ENCODE peak calls at places on chromosomes 1 and 21, in seven cellular contexts. Q is CD4-positive, alpha-beta memory T cell; R is mesendoderm; Y is left lung; H is A549; B is astrocyte; O is transverse colon. J is an unnamed sample.

GRCh38 chr1:47161298-47162040 is 24.2 kb downstream of the CYP4A22 start:
- DNase-seq in Y (no peak), H (no peak), Q (no peak), B (no peak), O (no peak), R (no peak), J (no peak)

GRCh38 chr1:155322571-155322952 is 1.9 kb downstream of the RUSC1 start:
- DNase-seq in Y (peak), B (no peak), R (no peak), O (no peak), H (peak), Q (no peak), J (no peak)

GRCh38 chr1:108708726-108709660 is 3.7 kb upstream of the FNDC7 start:
- DNase-seq in R (peak), Y (no peak), O (peak), Q (peak), B (no peak), H (peak), J (no peak)

GRCh38 chr21:46448108-46448507 is 10.6 kb upstream of the DIP2A start:
- DNase-seq in Y (no peak), O (peak), B (no peak), Q (no peak), R (no peak), H (no peak), J (no peak)

GRCh38 chr1:197859024-197859423 is 43.4 kb upstream of the C1orf53 start:
- DNase-seq in R (no peak), B (no peak), H (no peak), Q (no peak), O (peak), Y (no peak), J (no peak)

GRCh38 chr1:213122514-213122929 is 71.5 kb downstream of the RPS6KC1 start:
- DNase-seq in R (peak), Y (no peak), H (no peak), B (peak), O (no peak), Q (peak), J (no peak)

GRCh38 chr1:109832935-109833334 is 69.2 kb upstream of the EPS8L3 start:
- DNase-seq in H (no peak), O (no peak), R (peak), Y (no peak), B (no peak), Q (no peak), J (no peak)

GRCh38 chr1:119516680-119517079 is 9.7 kb downstream of the HSD3B1 start:
- DNase-seq in Y (no peak), R (peak), Q (no peak), H (peak), O (no peak), B (no peak), J (no peak)

GRCh38 chr1:35369922-35370671 is 101.6 kb downstream of the ZMYM4 start:
- DNase-seq in Y (no peak), Q (no peak), B (peak), R (peak), H (no peak), O (peak), J (no peak)

GRCh38 chr21:25908495-25908894 is 173.7 kb downstream of the GABPA start:
- DNase-seq in B (no peak), Y (no peak), R (no peak), H (no peak), O (no peak), Q (no peak), J (no peak)
- H3K27ac ChIP-seq in B (no peak), Y (no peak), R (no peak), H (no peak), O (peak), Q (no peak), J (peak)

GRCh38 chr1:234728740-234729139 is 118.8 kb upstream of the IRF2BP2 start:
- DNase-seq in Q (no peak), O (no peak), B (no peak), H (no peak), R (no peak), Y (no peak), J (no peak)

GRCh38 chr1:234730110-234730509 is 120.1 kb upstream of the IRF2BP2 start:
- DNase-seq in B (no peak), H (no peak), R (no peak), Y (no peak), O (no peak), Q (no peak), J (no peak)

GRCh38 chr1:234731371-234732085 is 121.5 kb upstream of the IRF2BP2 start:
- DNase-seq in O (no peak), B (peak), H (no peak), Q (no peak), Y (peak), R (no peak), J (no peak)

GRCh38 chr1:234730542-234731370 is 120.8 kb upstream of the IRF2BP2 start:
- DNase-seq in R (peak), H (no peak), Q (peak), B (no peak), Y (no peak), O (no peak), J (no peak)

DNA sequence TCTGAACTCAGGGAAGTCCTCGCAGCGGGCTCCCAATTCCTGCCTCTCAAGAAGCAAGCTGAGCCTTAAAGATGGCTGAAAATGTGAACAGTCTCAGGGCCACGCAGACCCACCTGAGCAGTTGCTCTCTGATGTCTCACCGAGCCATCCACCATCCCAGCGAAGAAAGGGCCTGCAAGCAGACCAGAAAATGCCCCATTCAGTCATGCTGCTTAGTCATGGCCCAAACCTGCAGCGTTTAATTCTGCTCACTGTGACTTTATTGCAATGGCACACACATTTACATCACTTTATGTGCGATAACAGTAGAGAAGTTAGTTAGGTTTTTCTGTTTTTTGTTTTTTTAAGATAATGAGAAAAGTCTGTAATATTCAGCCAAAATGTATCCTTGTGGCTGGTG is 119.6 kb upstream of the IRF2BP2 start:
- DNase-seq in Q (no peak), Y (no peak), R (no peak), H (no peak), B (peak), O (no peak), J (no peak)
- H3K27ac ChIP-seq in Q (no peak), Y (no peak), R (no peak), H (no peak), B (peak), O (no peak), J (no peak)

GRCh38 chr1:150535511-150536281 is 13.5 kb upstream of the ADAMTSL4 start:
- DNase-seq in H (no peak), R (peak), B (peak), Q (no peak), O (no peak), Y (no peak), J (no peak)
- H3K27ac ChIP-seq in H (no peak), R (no peak), B (peak), Q (no peak), O (no peak), Y (no peak), J (no peak)

GRCh38 chr1:94115254-94115899 is 5.6 kb downstream of the ABCA4 start:
- DNase-seq in R (no peak), Q (no peak), B (no peak), O (no peak), H (no peak), Y (no peak), J (no peak)

GRCh38 chr1:94110946-94111740 is 9.8 kb downstream of the ABCA4 start:
- DNase-seq in B (no peak), H (no peak), O (no peak), Y (no peak), Q (no peak), R (no peak), J (no peak)

GRCh38 chr1:94115900-94116436 is 5.0 kb downstream of the ABCA4 start:
- DNase-seq in B (no peak), R (no peak), Q (no peak), O (no peak), Y (no peak), H (no peak), J (no peak)

GRCh38 chr1:94111879-94112278 is 9.1 kb downstream of the ABCA4 start:
- DNase-seq in Q (no peak), B (no peak), H (no peak), R (no peak), O (no peak), Y (no peak), J (no peak)

DNA sequence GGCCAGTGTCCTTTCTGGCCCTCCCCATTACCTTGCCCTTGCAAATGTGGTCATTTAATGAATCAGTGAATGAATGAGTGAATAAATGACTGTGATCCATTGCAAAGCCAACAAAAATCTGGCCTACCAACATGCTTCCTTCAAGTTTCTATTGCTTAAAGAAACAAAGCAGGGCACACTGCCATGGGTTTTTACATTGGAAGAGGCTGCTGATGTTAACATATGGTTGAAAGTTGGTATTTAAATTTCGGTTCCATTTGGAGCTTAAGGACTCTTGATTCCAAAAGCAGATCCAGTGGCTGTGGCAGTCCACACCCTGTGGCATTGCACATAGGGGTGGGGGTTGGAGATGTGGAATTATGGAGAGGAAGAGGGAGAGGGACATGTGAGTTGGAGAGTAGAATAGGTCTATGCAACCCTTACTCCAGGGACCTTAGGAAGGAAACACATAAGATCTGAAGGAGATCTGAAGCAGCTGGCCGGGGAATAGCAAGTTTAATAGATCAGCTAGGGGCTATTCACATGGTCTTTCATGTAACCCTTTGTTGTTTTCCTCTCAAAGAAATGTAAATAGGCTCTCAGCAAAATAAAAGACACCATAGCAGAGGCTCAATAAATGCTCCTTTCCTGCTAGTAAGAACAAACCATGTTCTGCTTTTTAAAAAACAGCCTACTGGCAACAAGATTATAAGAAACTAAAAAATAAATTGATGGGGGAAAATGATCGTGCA is 7.2 kb downstream of the ABCA4 start:
- DNase-seq in H (no peak), O (no peak), R (no peak), Q (no peak), Y (no peak), B (no peak), J (no peak)
- H3K27ac ChIP-seq in H (no peak), O (no peak), R (no peak), Q (no peak), Y (no peak), B (no peak), J (no peak)

GRCh38 chr1:165747632-165748452 is 20.8 kb downstream of the TMCO1 start:
- DNase-seq in Q (no peak), B (no peak), H (no peak), Y (no peak), R (peak), O (peak), J (no peak)

GRCh38 chr1:165738794-165739193 is 29.9 kb downstream of the TMCO1 start:
- DNase-seq in B (no peak), O (no peak), Q (no peak), H (no peak), R (no peak), Y (no peak), J (no peak)

GRCh38 chr1:165737196-165737595 is 31.5 kb downstream of the TMCO1 start:
- DNase-seq in R (no peak), Y (no peak), Q (no peak), B (peak), H (no peak), O (no peak), J (no peak)

DNA sequence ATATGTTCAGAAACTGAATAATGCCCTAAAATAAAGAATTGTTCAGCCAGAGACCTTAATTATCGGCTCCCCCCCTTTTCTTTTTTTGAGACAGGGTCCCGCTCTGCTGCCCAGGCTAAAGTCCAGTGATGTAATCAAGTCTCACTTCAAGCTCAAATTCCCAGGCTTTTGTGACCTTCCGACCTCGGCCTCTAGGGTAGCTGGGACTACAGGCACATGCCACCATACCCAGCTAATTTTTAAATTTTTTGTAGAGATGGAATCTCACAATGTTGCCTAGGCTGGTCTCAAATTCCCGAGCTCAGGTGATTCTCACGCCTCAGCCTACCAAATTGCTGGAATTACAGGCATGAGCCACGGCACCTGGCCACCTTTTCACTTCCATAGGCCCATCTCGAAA is 26.5 kb downstream of the TMCO1 start:
- DNase-seq in R (no peak), Q (no peak), O (no peak), Y (no peak), H (no peak), B (no peak), J (no peak)
- H3K27ac ChIP-seq in R (no peak), Q (no peak), O (no peak), Y (no peak), H (no peak), B (no peak), J (no peak)

GRCh38 chr1:23471473-23472075 is 12.4 kb downstream of the ASAP3 start:
- DNase-seq in R (no peak), B (no peak), H (no peak), Y (no peak), O (no peak), Q (no peak), J (no peak)
- H3K27ac ChIP-seq in R (no peak), B (no peak), H (no peak), Y (no peak), O (no peak), Q (no peak), J (no peak)

GRCh38 chr1:116359060-116359830 is 13.8 kb upstream of the ATP1A1 start:
- DNase-seq in B (no peak), R (no peak), H (no peak), Y (no peak), Q (no peak), O (no peak), J (no peak)
- H3K27ac ChIP-seq in B (no peak), R (no peak), H (no peak), Y (no peak), Q (no peak), O (no peak), J (peak)

GRCh38 chr1:161740871-161741270 is 8.7 kb upstream of the DUSP12 start:
- DNase-seq in Q (no peak), B (no peak), R (no peak), Y (no peak), O (no peak), H (no peak), J (no peak)

GRCh38 chr1:161736332-161736969 is 13.1 kb upstream of the DUSP12 start:
- DNase-seq in Q (no peak), H (no peak), B (no peak), R (peak), O (no peak), Y (no peak), J (no peak)

GRCh38 chr1:161737625-161738024 is 12.0 kb upstream of the DUSP12 start:
- DNase-seq in R (no peak), O (no peak), Q (no peak), B (no peak), Y (no peak), H (no peak), J (no peak)

GRCh38 chr1:161739865-161740566 is 9.6 kb upstream of the DUSP12 start:
- DNase-seq in B (no peak), Q (no peak), R (no peak), H (no peak), Y (no peak), O (peak), J (no peak)

DNA sequence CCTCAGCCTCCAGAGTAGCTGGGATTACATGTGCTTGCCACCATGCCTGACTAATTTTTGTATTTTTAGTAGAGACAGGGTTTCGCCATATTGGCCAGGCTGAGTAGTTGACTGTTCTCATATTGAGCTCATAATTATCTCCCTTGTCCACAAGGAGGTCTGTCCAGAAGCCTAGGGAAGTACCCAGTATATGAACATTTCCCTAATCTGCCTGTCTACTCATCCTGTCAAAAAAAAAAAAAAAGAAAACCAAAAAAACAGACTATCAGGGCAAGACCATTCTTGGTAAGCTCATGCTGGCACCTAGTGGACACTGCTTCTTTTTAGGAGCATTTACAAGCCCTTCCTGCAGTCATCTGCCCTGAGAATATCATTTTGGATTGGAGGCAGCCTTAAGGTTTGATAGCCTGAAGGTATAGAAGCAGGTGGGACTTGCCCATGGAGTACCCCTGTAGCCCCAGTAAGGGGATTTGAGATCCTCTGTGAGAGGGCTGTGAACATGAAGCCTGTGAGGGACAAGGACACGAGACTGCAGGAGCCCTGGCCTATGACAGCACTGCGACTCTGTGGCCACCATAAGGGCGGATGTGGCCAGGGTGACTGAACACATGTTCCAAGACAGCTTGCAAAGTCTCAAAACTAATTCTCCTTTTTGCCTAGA is 10.8 kb upstream of the DUSP12 start:
- DNase-seq in Q (peak), Y (peak), H (peak), B (peak), O (peak), R (peak), J (no peak)
- H3K27ac ChIP-seq in Q (no peak), Y (peak), H (no peak), B (no peak), O (peak), R (no peak), J (no peak)

GRCh38 chr1:66371233-66372005 is 162.5 kb upstream of the SGIP1 start:
- DNase-seq in B (peak), R (peak), Q (no peak), H (no peak), O (peak), Y (no peak), J (no peak)
- H3K27ac ChIP-seq in B (peak), R (no peak), Q (peak), H (no peak), O (peak), Y (peak), J (no peak)

J was measured in dorsolateral prefrontal cortex.